ENCODE peak calls at places on chromosomes 1 and 21, in ten cellular contexts. O is GM12891, C is K562, D is suprapubic skin, T is prostate gland, U is uterus, M is upper lobe of left lung, V is stomach, I is body of pancreas, Q is tibial nerve. F is an unnamed sample.

GRCh38 chr1:40701684-40702083 is 10.2 kb downstream of the NFYC start:
- DNase-seq in C (no peak), O (no peak), V (no peak), M (no peak), T (no peak), I (no peak), Q (no peak), D (no peak), U (no peak), F (no peak)

GRCh38 chr1:81706650-81707435 is 93.9 kb upstream of the ADGRL2 start:
- DNase-seq in T (no peak), M (no peak), Q (no peak), D (no peak), V (no peak), I (no peak), O (no peak), U (no peak), C (no peak), F (no peak)

GRCh38 chr1:161484613-161485012 is 20.6 kb upstream of the FCGR2A start:
- DNase-seq in I (no peak), T (no peak), M (no peak), V (no peak), D (no peak), U (no peak), Q (no peak), O (no peak), C (no peak), F (peak; percentile 44)

GRCh38 chr21:45698493-45698947 is 55.0 kb downstream of the PCBP3 start:
- DNase-seq in I (peak; percentile 65), D (no peak), M (no peak), T (no peak), U (peak; percentile 26), C (no peak), V (no peak), Q (no peak), O (no peak), F (no peak)

GRCh38 chr1:171486048-171486519 is 754 bp downstream of the PRRC2C start:
- DNase-seq in T (peak; percentile 43), V (peak; percentile 27), I (peak; percentile 62), U (no peak), C (peak; percentile 69), D (no peak), Q (no peak), O (no peak), M (peak; percentile 45), F (peak; percentile 64)

GRCh38 chr1:6603851-6604558 is 1.3 kb upstream of the KLHL21 start:
- DNase-seq in V (peak; percentile 84), U (peak; percentile 81), M (peak; percentile 82), Q (peak; percentile 57), C (peak; percentile 90), T (peak; percentile 80), O (no peak), D (peak; percentile 89), I (peak; percentile 73), F (no peak)

GRCh38 chr21:35102488-35103407 is 53.6 kb upstream of the RUNX1 start:
- DNase-seq in M (peak; percentile 72), T (no peak), C (peak; percentile 82), Q (no peak), D (no peak), I (peak; percentile 67), O (peak; percentile 37), V (peak; percentile 27), U (no peak), F (no peak)

GRCh38 chr1:91948501-91949355 is 473 bp upstream of the BRDT start:
- DNase-seq in I (no peak), C (no peak), V (no peak), T (no peak), M (no peak), D (no peak), Q (no peak), U (no peak), O (no peak), F (no peak)

GRCh38 chr21:31558839-31559367 is 100.6 kb upstream of the SOD1 start:
- DNase-seq in T (peak; percentile 88), I (peak; percentile 80), D (no peak), V (peak; percentile 86), U (peak; percentile 76), C (no peak), M (peak; percentile 76), Q (peak; percentile 71), O (peak; percentile 67), F (peak; percentile 76)

GRCh38 chr1:217525773-217526490 is 105.0 kb downstream of the GPATCH2 start:
- DNase-seq in D (no peak), T (no peak), V (no peak), Q (no peak), I (no peak), U (no peak), M (no peak), C (no peak), O (no peak), F (no peak)

GRCh38 chr1:150067184-150068182 is at the start of gene VPS45:
- DNase-seq in Q (peak; percentile 74), O (peak; percentile 69), M (peak; percentile 94), T (peak; percentile 88), C (peak; percentile 94), D (peak; percentile 94), I (peak; percentile 91), V (peak; percentile 91), U (peak; percentile 91), F (peak; percentile 82)
- TF ChIP-seq POLR2A in Q (peak; percentile 50), O (peak; percentile 62), M (peak; percentile 58), T (peak; percentile 26), C (peak; percentile 83), D (peak; percentile 40), I (no peak), V (no peak), U (peak; percentile 50), F (peak; percentile 64)

GRCh38 chr1:229006121-229006870 is 264.6 kb upstream of the RAB4A start:
- DNase-seq in C (no peak), Q (no peak), I (no peak), U (no peak), D (no peak), O (no peak), M (no peak), V (no peak), T (no peak), F (no peak)

GRCh38 chr1:229005556-229005955 is 265.4 kb upstream of the RAB4A start:
- DNase-seq in Q (no peak), C (no peak), U (no peak), O (no peak), T (no peak), I (no peak), V (no peak), M (no peak), D (no peak), F (no peak)

GRCh38 chr1:229007167-229007566 is 263.7 kb upstream of the RAB4A start:
- DNase-seq in O (no peak), T (no peak), D (no peak), C (no peak), I (no peak), M (no peak), V (no peak), Q (no peak), U (no peak), F (no peak)

GRCh38 chr1:229005097-229005496 is 265.8 kb upstream of the RAB4A start:
- DNase-seq in T (no peak), O (no peak), U (no peak), Q (no peak), C (no peak), D (no peak), M (no peak), I (no peak), V (no peak), F (no peak)

GRCh38 chr1:229007701-229008100 is 263.2 kb upstream of the RAB4A start:
- DNase-seq in Q (no peak), O (no peak), I (no peak), M (no peak), V (no peak), C (no peak), T (no peak), U (no peak), D (no peak), F (no peak)
- TF ChIP-seq POLR2A in Q (no peak), O (no peak), I (no peak), M (no peak), V (no peak), C (no peak), T (no peak), U (no peak), D (no peak), F (no peak)

DNA sequence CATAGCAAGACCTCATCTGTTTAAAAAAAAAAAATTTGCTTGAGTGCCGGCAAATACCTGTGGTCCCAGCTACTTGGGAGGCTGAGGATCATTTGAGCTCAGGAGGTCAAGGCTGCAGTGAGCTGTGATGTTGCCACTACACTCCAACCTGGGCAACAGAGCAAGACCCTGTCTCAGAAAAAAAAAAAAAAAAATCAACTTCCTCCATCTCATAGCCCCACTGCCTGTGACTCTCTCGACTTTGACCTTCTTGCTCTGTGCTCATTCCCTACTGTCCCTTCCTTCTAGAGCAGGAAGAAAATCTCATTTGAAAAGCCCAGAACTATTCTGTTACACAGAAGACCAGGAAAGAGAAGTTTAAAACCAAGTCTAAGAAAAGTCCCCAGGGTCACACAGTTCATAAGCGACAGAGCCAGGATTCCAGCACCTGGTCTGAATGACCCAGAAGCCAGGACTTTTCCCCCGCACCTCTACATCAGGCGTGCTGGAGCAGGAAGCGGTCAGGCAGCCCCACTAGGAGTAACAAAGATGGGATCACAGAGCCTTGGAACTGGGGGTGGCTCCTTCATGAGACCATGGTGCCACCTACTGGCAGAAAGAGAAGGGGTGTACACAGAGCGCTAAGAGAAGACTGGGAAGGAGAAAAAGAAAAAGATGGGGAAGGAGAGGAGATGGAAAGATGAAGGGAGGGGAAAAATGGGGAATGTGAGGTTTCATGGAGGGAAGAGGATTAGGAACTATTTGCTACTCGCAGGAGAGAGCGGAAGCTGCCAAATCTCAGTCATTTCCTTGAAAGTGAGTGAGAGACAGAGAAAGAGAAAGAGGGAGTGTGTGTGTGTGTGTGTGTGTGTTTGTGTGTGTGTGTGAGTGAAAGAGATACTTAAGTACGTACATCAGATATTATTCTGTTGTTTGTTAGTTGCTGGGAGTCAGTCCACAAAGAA is 3.1 kb upstream of the P3R3URF start:
- DNase-seq in Q (peak; percentile 69), V (peak; percentile 87), U (peak; percentile 87), C (peak; percentile 92), M (peak; percentile 87), O (no peak), I (peak; percentile 89), D (no peak), T (peak; percentile 92), F (peak; percentile 73)
- TF ChIP-seq POLR2A in Q (no peak), V (no peak), U (no peak), C (no peak), M (no peak), O (no peak), I (no peak), D (no peak), T (no peak), F (no peak)

DNA sequence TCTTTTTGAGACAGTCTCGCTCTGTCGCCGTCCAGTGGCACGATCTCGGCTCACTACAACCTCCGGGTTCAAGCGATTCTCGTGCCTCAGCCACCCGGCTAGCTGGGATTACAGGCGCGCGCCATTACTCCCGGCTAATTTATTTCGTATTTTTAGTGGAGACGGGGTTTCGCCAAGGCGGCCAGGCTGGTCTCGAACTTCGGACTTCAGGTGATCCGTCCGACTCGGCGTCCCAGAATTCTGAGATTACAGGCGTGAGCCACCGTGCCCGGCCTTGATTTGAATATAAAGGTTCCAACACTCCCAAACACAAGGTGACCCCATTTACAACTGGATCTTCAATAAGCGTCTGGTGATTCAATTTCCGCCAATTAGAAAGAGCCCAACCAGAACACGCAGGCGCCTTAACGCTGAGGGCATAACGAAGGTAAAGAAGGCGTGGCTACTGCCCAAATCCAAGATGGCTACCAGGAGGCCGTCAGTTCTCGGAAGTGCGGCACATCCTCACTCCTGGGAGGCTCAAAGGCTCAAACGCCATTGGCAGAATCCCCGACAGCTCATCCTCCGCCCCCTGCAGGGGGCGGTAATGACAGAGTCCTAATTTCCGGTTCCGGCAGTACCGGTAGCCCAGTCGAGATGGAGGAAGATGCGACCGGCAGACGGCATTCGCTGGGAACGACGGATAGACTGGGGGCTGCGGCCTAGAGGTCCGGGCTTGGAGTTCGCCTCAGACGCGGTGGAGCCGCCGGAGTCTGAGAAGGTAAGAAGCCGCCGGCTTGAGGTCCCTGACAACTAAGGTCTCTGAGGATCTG is at the start of gene SLC25A44:
- DNase-seq in V (peak; percentile 96), D (peak; percentile 98), Q (peak; percentile 90), I (peak; percentile 98), T (peak; percentile 98), O (peak; percentile 89), M (peak; percentile 95), U (peak; percentile 98), C (peak; percentile 99), F (peak; percentile 99)
- TF ChIP-seq POLR2A in V (no peak), D (no peak), Q (peak; percentile 66), I (peak; percentile 13), T (peak; percentile 18), O (peak; percentile 88), M (peak; percentile 52), U (peak; percentile 60), C (peak; percentile 90), F (peak; percentile 94)

F was measured in erythroblast.